ENCODE peak calls at places on chromosomes 7 and 10, in seven cellular contexts. One of them, this sample, is unnamed.
A peak's percentile ranks its signal among the peaks of the same experiment; 100 is the strongest.

GRCh38 chr7:124764847-124765400 is 668 bp downstream of the GPR37 start:
- DNase-seq in nephron progenitor cell: peak; percentile 36
- DNase-seq in astrocyte of the spinal cord: no peak
- DNase-seq in neural crest cell: peak; percentile 10
- DNase-seq in AG10803: no peak
- DNase-seq in H1: peak; percentile 75
- DNase-seq in lung: no peak
- DNase-seq in this sample: no peak

GRCh38 chr10:370222-370825 is 235.1 kb downstream of the ZMYND11 start:
- DNase-seq in neural crest cell: no peak
- DNase-seq in H1: no peak
- DNase-seq in AG10803: no peak
- DNase-seq in astrocyte of the spinal cord: peak; percentile 50
- DNase-seq in nephron progenitor cell: no peak
- DNase-seq in lung: no peak
- DNase-seq in this sample: no peak

GRCh38 chr10:35226507-35226906 is 99.9 kb downstream of the CREM start:
- DNase-seq in lung: no peak
- DNase-seq in neural crest cell: no peak
- DNase-seq in astrocyte of the spinal cord: no peak
- DNase-seq in H1: no peak
- DNase-seq in AG10803: no peak
- DNase-seq in nephron progenitor cell: no peak
- DNase-seq in this sample: no peak

GRCh38 chr7:29826904-29827303 is 20.6 kb downstream of the WIPF3 start:
- DNase-seq in AG10803: no peak
- DNase-seq in H1: no peak
- DNase-seq in nephron progenitor cell: no peak
- DNase-seq in lung: no peak
- DNase-seq in astrocyte of the spinal cord: no peak
- DNase-seq in neural crest cell: no peak
- DNase-seq in this sample: no peak

GRCh38 chr7:148434181-148434769 is 156.3 kb upstream of the C7orf33 start:
- DNase-seq in neural crest cell: no peak
- DNase-seq in lung: no peak
- DNase-seq in nephron progenitor cell: no peak
- DNase-seq in H1: no peak
- DNase-seq in AG10803: peak; percentile 16
- DNase-seq in astrocyte of the spinal cord: no peak
- DNase-seq in this sample: no peak

GRCh38 chr10:58177362-58177947 is 90.2 kb downstream of the IPMK start:
- DNase-seq in neural crest cell: no peak
- DNase-seq in AG10803: peak; percentile 53
- DNase-seq in nephron progenitor cell: no peak
- DNase-seq in lung: no peak
- DNase-seq in astrocyte of the spinal cord: peak; percentile 49
- DNase-seq in H1: no peak
- DNase-seq in this sample: no peak

GRCh38 chr10:90859321-90859751 is 1.5 kb upstream of the HTR7 start:
- DNase-seq in neural crest cell: no peak
- DNase-seq in nephron progenitor cell: no peak
- DNase-seq in AG10803: peak; percentile 37
- DNase-seq in H1: no peak
- DNase-seq in astrocyte of the spinal cord: peak; percentile 67
- DNase-seq in lung: no peak
- DNase-seq in this sample: no peak

GRCh38 chr10:26706206-26706605 is 8.7 kb downstream of the PDSS1 start:
- DNase-seq in neural crest cell: no peak
- DNase-seq in nephron progenitor cell: no peak
- DNase-seq in AG10803: no peak
- DNase-seq in astrocyte of the spinal cord: no peak
- DNase-seq in H1: no peak
- DNase-seq in lung: no peak
- DNase-seq in this sample: no peak

GRCh38 chr7:121244120-121244865 is 84.5 kb upstream of the WNT16 start:
- DNase-seq in astrocyte of the spinal cord: no peak
- DNase-seq in neural crest cell: no peak
- DNase-seq in H1: no peak
- DNase-seq in nephron progenitor cell: no peak
- DNase-seq in AG10803: peak; percentile 25
- DNase-seq in lung: no peak
- DNase-seq in this sample: no peak

GRCh38 chr10:60114765-60115586 is 208.6 kb upstream of the CCDC6 start:
- DNase-seq in H1: no peak
- DNase-seq in nephron progenitor cell: peak; percentile 21
- DNase-seq in AG10803: peak; percentile 78
- DNase-seq in neural crest cell: no peak
- DNase-seq in lung: no peak
- DNase-seq in astrocyte of the spinal cord: peak; percentile 81
- DNase-seq in this sample: no peak

GRCh38 chr10:107966817-107967216 is 802.3 kb upstream of the SORCS1 start:
- DNase-seq in lung: no peak
- DNase-seq in AG10803: peak; percentile 31
- DNase-seq in neural crest cell: no peak
- DNase-seq in nephron progenitor cell: no peak
- DNase-seq in astrocyte of the spinal cord: peak; percentile 12
- DNase-seq in H1: no peak
- DNase-seq in this sample: no peak

GRCh38 chr7:29287366-29287765 is 92.8 kb downstream of the CHN2 start:
- DNase-seq in AG10803: peak; percentile 41
- DNase-seq in astrocyte of the spinal cord: peak; percentile 91
- DNase-seq in lung: no peak
- DNase-seq in neural crest cell: no peak
- DNase-seq in nephron progenitor cell: no peak
- DNase-seq in H1: no peak
- DNase-seq in this sample: no peak

DNA sequence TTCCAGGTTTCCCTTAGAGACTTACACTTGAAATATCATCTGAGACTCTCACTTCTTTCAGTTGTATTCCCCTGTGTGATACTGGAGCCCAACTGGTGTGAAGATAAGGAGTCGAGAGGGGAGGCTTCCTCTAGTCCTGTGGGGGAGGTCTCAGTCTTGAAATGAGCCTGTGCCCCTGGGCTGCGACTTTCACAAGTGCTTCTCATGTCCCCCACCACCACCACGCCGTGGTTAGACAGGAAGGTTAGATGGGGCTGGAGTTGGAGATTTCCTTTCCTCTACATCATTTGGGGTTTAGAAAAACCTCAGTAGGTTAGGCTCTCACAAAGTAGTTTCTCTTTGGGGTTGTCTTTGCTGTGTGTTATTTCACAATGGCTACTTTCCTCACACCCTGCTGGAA is 25.6 kb upstream of the MKX start:
- DNase-seq in nephron progenitor cell: no peak
- DNase-seq in neural crest cell: no peak
- DNase-seq in astrocyte of the spinal cord: no peak
- DNase-seq in AG10803: no peak
- DNase-seq in lung: no peak
- DNase-seq in H1: no peak
- DNase-seq in this sample: no peak
- TF ChIP-seq CTCF in nephron progenitor cell: no peak
- TF ChIP-seq CTCF in neural crest cell: no peak
- TF ChIP-seq CTCF in astrocyte of the spinal cord: no peak
- TF ChIP-seq CTCF in AG10803: no peak
- TF ChIP-seq CTCF in lung: no peak
- TF ChIP-seq CTCF in H1: no peak
- TF ChIP-seq CTCF in this sample: no peak

GRCh38 chr7:22671177-22671879 is 55.7 kb upstream of the IL6 start:
- DNase-seq in AG10803: peak; percentile 69
- DNase-seq in lung: no peak
- DNase-seq in astrocyte of the spinal cord: peak; percentile 42
- DNase-seq in neural crest cell: no peak
- DNase-seq in nephron progenitor cell: no peak
- DNase-seq in H1: no peak
- DNase-seq in this sample: no peak

GRCh38 chr7:22667562-22668239 is 59.3 kb upstream of the IL6 start:
- DNase-seq in H1: no peak
- DNase-seq in AG10803: peak; percentile 41
- DNase-seq in neural crest cell: no peak
- DNase-seq in astrocyte of the spinal cord: peak; percentile 72
- DNase-seq in nephron progenitor cell: no peak
- DNase-seq in lung: no peak
- DNase-seq in this sample: no peak

GRCh38 chr7:22670422-22670815 is 56.6 kb upstream of the IL6 start:
- DNase-seq in H1: no peak
- DNase-seq in astrocyte of the spinal cord: no peak
- DNase-seq in neural crest cell: no peak
- DNase-seq in nephron progenitor cell: no peak
- DNase-seq in lung: no peak
- DNase-seq in AG10803: peak; percentile 66
- DNase-seq in this sample: no peak

GRCh38 chr7:22668971-22669401 is 58.0 kb upstream of the IL6 start:
- DNase-seq in AG10803: no peak
- DNase-seq in nephron progenitor cell: no peak
- DNase-seq in astrocyte of the spinal cord: no peak
- DNase-seq in neural crest cell: no peak
- DNase-seq in lung: no peak
- DNase-seq in H1: no peak
- DNase-seq in this sample: no peak

GRCh38 chr7:22669692-22670421 is 57.1 kb upstream of the IL6 start:
- DNase-seq in H1: no peak
- DNase-seq in lung: no peak
- DNase-seq in AG10803: peak; percentile 24
- DNase-seq in neural crest cell: no peak
- DNase-seq in nephron progenitor cell: no peak
- DNase-seq in astrocyte of the spinal cord: no peak
- DNase-seq in this sample: no peak
- TF ChIP-seq CTCF in H1: no peak
- TF ChIP-seq CTCF in lung: no peak
- TF ChIP-seq CTCF in AG10803: no peak
- TF ChIP-seq CTCF in neural crest cell: no peak
- TF ChIP-seq CTCF in nephron progenitor cell: no peak
- TF ChIP-seq CTCF in astrocyte of the spinal cord: no peak
- TF ChIP-seq CTCF in this sample: no peak

DNA sequence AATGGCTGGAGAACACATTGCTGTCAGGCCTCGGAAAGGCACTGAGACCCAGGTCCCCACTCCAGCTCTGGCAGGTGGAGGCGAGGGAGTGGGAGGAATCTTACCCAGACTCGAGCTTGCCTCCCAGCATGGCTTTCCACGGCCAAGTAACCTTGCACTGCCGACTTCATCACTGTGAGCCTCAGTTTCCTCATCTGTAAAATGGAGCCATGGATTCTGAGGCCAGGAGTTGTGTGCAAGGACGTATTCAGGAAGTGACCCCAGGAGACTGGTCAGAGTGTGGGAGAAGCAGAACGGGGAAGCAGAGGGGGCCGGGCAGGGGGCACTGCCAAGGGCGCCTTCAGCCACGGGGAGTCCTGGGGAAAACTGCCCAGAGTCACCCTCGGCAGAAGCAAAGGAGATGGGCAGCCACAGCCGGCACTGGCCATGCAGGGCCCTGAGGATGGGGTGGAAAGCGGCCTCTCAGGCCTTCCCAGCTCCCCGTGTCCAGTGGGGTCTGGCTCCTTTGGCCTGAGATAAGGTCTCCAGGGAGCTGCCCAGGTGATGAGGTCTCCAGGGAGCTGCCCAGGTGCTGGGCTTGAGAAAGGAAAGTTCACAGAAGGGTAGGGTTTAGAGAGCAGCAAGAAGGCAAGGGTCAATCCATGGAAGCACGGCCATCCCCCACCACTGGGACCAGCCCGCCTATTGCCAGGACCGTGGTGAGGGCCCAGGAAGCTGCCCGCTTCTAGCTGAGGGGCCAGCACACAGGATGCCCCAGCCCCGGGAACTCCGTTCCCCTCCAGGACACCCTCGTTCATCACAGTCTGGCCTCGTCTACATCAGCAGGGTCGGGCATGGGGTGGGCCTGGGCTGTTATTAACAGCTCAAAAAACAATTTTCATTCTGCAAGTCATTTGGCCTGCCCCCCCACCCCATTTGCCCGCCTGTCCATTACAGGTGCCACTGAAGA is 34.3 kb upstream of the EN2 start:
- DNase-seq in lung: no peak
- DNase-seq in AG10803: no peak
- DNase-seq in astrocyte of the spinal cord: no peak
- DNase-seq in H1: no peak
- DNase-seq in neural crest cell: no peak
- DNase-seq in nephron progenitor cell: no peak
- DNase-seq in this sample: no peak
- TF ChIP-seq CTCF in lung: no peak
- TF ChIP-seq CTCF in AG10803: no peak
- TF ChIP-seq CTCF in astrocyte of the spinal cord: no peak
- TF ChIP-seq CTCF in H1: no peak
- TF ChIP-seq CTCF in neural crest cell: no peak
- TF ChIP-seq CTCF in nephron progenitor cell: no peak
- TF ChIP-seq CTCF in this sample: no peak

GRCh38 chr10:80204801-80205477 is 398 bp downstream of the ANXA11 start:
- DNase-seq in lung: no peak
- DNase-seq in neural crest cell: peak; percentile 11
- DNase-seq in astrocyte of the spinal cord: peak; percentile 28
- DNase-seq in nephron progenitor cell: peak; percentile 48
- DNase-seq in H1: no peak
- DNase-seq in AG10803: no peak
- DNase-seq in this sample: peak; percentile 49

GRCh38 chr10:80204193-80204714 is 1.1 kb downstream of the ANXA11 start:
- DNase-seq in neural crest cell: no peak
- DNase-seq in lung: peak; percentile 66
- DNase-seq in H1: no peak
- DNase-seq in AG10803: no peak
- DNase-seq in nephron progenitor cell: no peak
- DNase-seq in astrocyte of the spinal cord: peak; percentile 27
- DNase-seq in this sample: no peak

GRCh38 chr10:80203835-80204148 is 1.5 kb downstream of the ANXA11 start:
- DNase-seq in AG10803: no peak
- DNase-seq in neural crest cell: no peak
- DNase-seq in H1: no peak
- DNase-seq in astrocyte of the spinal cord: no peak
- DNase-seq in nephron progenitor cell: no peak
- DNase-seq in lung: no peak
- DNase-seq in this sample: no peak

GRCh38 chr10:80201592-80202256 is 3.6 kb downstream of the ANXA11 start:
- DNase-seq in astrocyte of the spinal cord: no peak
- DNase-seq in nephron progenitor cell: no peak
- DNase-seq in lung: no peak
- DNase-seq in AG10803: no peak
- DNase-seq in neural crest cell: no peak
- DNase-seq in H1: no peak
- DNase-seq in this sample: no peak

DNA sequence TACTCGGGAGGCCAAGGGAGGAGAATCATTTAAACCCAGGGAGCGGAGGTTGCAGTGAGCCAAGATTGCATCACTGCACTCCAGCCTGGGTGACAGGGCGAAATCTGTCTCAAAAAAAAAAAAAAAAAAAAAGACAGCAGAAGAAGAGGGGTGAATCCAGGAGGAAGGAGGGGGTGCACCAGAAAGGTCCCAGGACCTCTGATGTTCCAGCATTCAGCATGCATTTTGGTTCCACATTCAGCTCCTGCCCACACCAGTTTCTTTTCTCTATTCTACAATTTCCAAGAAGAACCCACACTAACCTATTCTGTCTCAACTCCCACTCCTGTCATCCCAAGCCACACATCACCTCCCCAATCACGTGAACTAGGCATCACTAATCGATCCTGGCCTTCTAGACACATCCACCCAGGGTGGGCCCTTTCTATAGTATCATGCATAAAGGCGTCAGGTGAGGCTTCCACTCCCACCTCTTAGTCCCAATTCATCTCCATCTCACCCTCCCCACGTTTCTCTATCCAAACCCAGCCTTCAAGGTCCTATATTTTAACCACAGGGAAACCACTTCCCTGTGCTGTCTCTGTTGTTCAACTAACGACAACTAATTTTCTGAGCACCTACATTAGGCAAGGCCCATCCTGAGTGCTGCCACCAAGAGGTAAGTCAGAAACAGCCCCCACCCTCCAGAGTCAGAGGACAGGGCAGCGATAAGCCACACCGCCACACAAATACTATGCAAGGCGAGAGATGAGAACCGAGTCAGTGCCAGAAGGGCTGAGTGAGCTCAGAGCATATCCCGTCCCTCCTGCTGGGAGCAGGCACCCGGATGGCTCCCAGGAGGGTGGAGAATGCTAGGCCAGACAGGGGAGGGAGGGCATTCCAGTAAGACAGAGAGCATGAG is 2.2 kb downstream of the ANXA11 start:
- DNase-seq in astrocyte of the spinal cord: peak; percentile 93
- DNase-seq in neural crest cell: no peak
- DNase-seq in lung: peak; percentile 67
- DNase-seq in AG10803: peak; percentile 91
- DNase-seq in nephron progenitor cell: peak; percentile 27
- DNase-seq in H1: no peak
- DNase-seq in this sample: no peak
- TF ChIP-seq CTCF in astrocyte of the spinal cord: no peak
- TF ChIP-seq CTCF in neural crest cell: no peak
- TF ChIP-seq CTCF in lung: peak; percentile 26
- TF ChIP-seq CTCF in AG10803: peak; percentile 20
- TF ChIP-seq CTCF in nephron progenitor cell: no peak
- TF ChIP-seq CTCF in H1: peak; percentile 20
- TF ChIP-seq CTCF in this sample: no peak